ENCODE peak calls at places on chromosomes 4 and X, in eight cellular contexts. J is mesenchymal stem cell, Z is cardiac fibroblast, P is BJ, G is epithelial cell of esophagus, S is GM23248, X is HL-60, N is cardiac muscle cell. V is an unnamed sample.

GRCh38 chrX:53433651-53434639 is at the start of gene HSD17B10:
- DNase-seq in J (peak; percentile 83), Z (peak; percentile 85), P (no peak), G (peak; percentile 85), S (peak; percentile 94), X (peak; percentile 92), N (peak; percentile 93), V (peak; percentile 69)

GRCh38 chrX:22634081-22634480 is 361.4 kb downstream of the CBLL2 start:
- DNase-seq in J (peak; percentile 12), Z (peak; percentile 65), P (no peak), G (no peak), S (peak; percentile 91), X (no peak), N (no peak), V (peak; percentile 64)

GRCh38 chrX:40420899-40421729 is 159.7 kb upstream of the ATP6AP2 start:
- DNase-seq in J (no peak), Z (no peak), P (no peak), G (no peak), S (peak; percentile 2), X (no peak), N (no peak), V (peak; percentile 10)

GRCh38 chrX:155216940-155217450 is 735 bp downstream of the VBP1 start:
- DNase-seq in J (no peak), Z (peak; percentile 16), P (no peak), G (no peak), S (peak; percentile 40), X (no peak), N (peak; percentile 16), V (peak; percentile 3)

GRCh38 chr4:188145626-188146025 is 6.4 kb downstream of the TRIML1 start:
- DNase-seq in J (no peak), Z (no peak), P (no peak), G (no peak), S (no peak), X (no peak), N (no peak), V (no peak)

GRCh38 chr4:95541889-95542607 is 6.7 kb downstream of the UNC5C start:
- DNase-seq in J (peak; percentile 76), Z (no peak), P (no peak), G (no peak), S (no peak), X (no peak), N (no peak), V (no peak)

GRCh38 chr4:22427676-22428075 is 88.2 kb downstream of the ADGRA3 start:
- DNase-seq in J (no peak), Z (no peak), P (no peak), G (no peak), S (no peak), X (no peak), N (no peak), V (no peak)

GRCh38 chr4:2436761-2437474 is 18.2 kb downstream of the CFAP99 start:
- DNase-seq in J (no peak), Z (no peak), P (no peak), G (no peak), S (no peak), X (no peak), N (no peak), V (no peak)

GRCh38 chrX:318739-319578 is at the start of gene GTPBP6:
- DNase-seq in J (peak; percentile 100), Z (peak; percentile 100), P (peak; percentile 98), G (peak; percentile 100), S (peak; percentile 99), X (peak; percentile 99), N (peak; percentile 99), V (peak; percentile 100)

GRCh38 chr4:15341022-15341732 is 86.7 kb upstream of the C1QTNF7 start:
- DNase-seq in J (no peak), Z (no peak), P (no peak), G (no peak), S (no peak), X (no peak), N (no peak), V (no peak)

GRCh38 chr4:15339732-15340131 is 88.1 kb upstream of the C1QTNF7 start:
- DNase-seq in J (peak; percentile 56), Z (peak; percentile 28), P (no peak), G (no peak), S (no peak), X (no peak), N (no peak), V (no peak)

GRCh38 chr4:15343581-15343980 is 84.3 kb upstream of the C1QTNF7 start:
- DNase-seq in J (no peak), Z (no peak), P (no peak), G (no peak), S (no peak), X (no peak), N (no peak), V (no peak)

GRCh38 chr4:15343000-15343399 is 84.8 kb upstream of the C1QTNF7 start:
- DNase-seq in J (no peak), Z (no peak), P (no peak), G (no peak), S (no peak), X (no peak), N (no peak), V (no peak)

GRCh38 chr4:15341733-15342300 is 86.0 kb upstream of the C1QTNF7 start:
- DNase-seq in J (no peak), Z (no peak), P (no peak), G (no peak), S (peak; percentile 27), X (no peak), N (no peak), V (no peak)
- H3K4me3 ChIP-seq in J (no peak overlapping the region), Z (no peak overlapping the region), P (no peak overlapping the region), G (no peak overlapping the region), S (no peak overlapping the region), X (no peak overlapping the region), N (no peak overlapping the region), V (no peak overlapping the region)

GRCh38 chr4:112706840-112707207 is 69.9 kb downstream of the LARP7 start:
- DNase-seq in J (no peak), Z (no peak), P (no peak), G (no peak), S (no peak), X (no peak), N (no peak), V (no peak)
- H3K4me3 ChIP-seq in J (no peak overlapping the region), Z (no peak overlapping the region), P (no peak overlapping the region), G (no peak overlapping the region), S (peak overlapping the region; percentile 69), X (no peak overlapping the region), N (peak overlapping the region; percentile 89), V (no peak overlapping the region)

DNA sequence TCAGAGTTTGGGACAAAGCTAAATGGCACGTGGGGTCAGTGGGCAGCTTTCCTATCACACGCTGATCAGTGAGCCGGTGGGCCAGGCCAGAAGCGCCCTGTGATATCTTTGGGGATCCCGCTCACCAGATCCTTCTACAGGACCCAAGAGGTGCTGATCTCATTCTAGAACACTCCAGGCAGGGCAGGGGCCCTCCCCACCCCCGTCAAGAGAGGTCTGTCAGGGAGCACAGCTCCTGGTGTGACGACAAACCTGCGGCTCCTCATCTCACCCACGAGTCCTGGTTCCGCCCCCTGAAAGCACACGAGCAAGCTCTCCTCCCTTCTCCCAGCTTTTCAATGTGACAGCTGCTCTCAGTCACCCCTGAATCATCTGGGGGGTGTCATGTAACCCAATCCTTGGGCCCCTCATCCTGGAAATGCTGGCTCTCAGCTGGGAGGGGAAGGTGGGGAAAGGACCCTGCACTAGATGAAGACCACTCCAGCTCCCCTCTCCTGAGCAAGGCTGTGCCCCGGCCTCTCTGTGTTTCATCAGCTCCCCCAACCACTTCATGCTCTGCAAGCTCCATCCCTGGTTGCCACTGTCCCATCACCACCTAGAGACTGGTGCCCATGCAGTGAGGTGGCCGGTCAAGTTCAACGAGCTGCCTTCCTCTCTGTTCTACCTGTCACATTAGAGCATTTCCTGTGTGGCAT is 4.6 kb downstream of the HCFC1 start:
- DNase-seq in J (no peak), Z (no peak), P (no peak), G (peak; percentile 30), S (peak; percentile 60), X (no peak), N (no peak), V (no peak)
- H3K4me3 ChIP-seq in J (no peak overlapping the region), Z (no peak overlapping the region), P (no peak overlapping the region), G (no peak overlapping the region), S (no peak overlapping the region), X (peak overlapping the region; percentile 71), N (no peak overlapping the region), V (no peak overlapping the region)

GRCh38 chr4:52866734-52867133 is 4.6 kb downstream of the RASL11B start:
- DNase-seq in J (no peak), Z (no peak), P (no peak), G (no peak), S (no peak), X (no peak), N (no peak), V (no peak)
- H3K4me3 ChIP-seq in J (no peak overlapping the region), Z (no peak overlapping the region), P (no peak overlapping the region), G (no peak overlapping the region), S (no peak overlapping the region), X (no peak overlapping the region), N (no peak overlapping the region), V (no peak overlapping the region)

GRCh38 chr4:122830392-122831095 is 3.9 kb downstream of the FGF2 start:
- DNase-seq in J (no peak), Z (peak; percentile 65), P (no peak), G (no peak), S (peak; percentile 41), X (no peak), N (no peak), V (peak; percentile 73)
- H3K4me3 ChIP-seq in J (no peak overlapping the region), Z (peak overlapping the region; percentile 13), P (peak overlapping the region; percentile 94), G (no peak overlapping the region), S (peak overlapping the region; percentile 84), X (no peak overlapping the region), N (no peak overlapping the region), V (peak overlapping the region; percentile 83)

GRCh38 chr4:159250751-159251325 is 148.0 kb downstream of the RAPGEF2 start:
- DNase-seq in J (no peak), Z (no peak), P (no peak), G (no peak), S (no peak), X (no peak), N (no peak), V (no peak)

GRCh38 chr4:159252491-159252890 is 149.6 kb downstream of the RAPGEF2 start:
- DNase-seq in J (peak; percentile 70), Z (peak; percentile 68), P (no peak), G (no peak), S (no peak), X (no peak), N (peak; percentile 68), V (no peak)

DNA sequence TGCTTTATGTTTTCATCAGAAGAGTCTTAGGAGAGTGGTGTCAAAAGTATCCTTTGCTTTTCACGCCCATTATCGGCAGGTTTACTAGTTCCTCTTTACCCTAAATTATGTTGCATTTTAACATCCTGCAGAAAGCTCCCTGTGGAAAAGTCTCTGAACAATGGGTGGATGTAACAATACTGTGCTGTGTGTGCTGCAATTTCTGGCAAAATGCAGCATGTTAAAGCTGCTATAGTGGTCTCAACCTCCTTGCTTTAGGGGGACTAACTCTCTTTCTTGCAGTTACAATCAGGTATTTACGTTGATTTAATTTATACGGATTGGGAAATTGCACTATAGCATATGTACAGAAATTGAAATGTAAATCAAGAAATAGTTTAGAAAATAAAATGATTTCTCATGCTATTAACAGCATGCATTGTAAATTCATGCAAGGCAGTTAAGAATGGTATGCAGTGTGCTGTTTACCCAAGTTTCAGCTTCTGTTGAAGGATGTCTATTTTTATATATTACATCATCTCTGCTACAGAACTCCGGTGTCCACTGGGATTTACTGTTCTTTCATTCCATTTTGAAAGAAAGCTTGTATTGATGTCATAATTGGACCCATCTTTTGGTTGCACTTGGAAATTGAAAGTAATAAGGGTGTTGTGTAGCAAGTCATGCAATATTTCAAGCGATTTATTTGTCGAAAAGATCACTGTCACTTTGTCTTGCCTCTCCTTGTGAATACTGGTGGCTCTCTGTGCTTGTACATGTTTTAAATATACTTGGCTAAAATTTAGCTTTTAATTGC is 145.7 kb downstream of the RAPGEF2 start:
- DNase-seq in J (peak; percentile 84), Z (peak; percentile 86), P (peak; percentile 31), G (no peak), S (peak; percentile 83), X (no peak), N (peak; percentile 53), V (peak; percentile 84)
- H3K4me3 ChIP-seq in J (no peak overlapping the region), Z (peak overlapping the region; percentile 37), P (no peak overlapping the region), G (no peak overlapping the region), S (peak overlapping the region; percentile 62), X (no peak overlapping the region), N (no peak overlapping the region), V (peak overlapping the region; percentile 50)

V was measured in AG10803.